ENCODE peak calls at places on chromosomes 2 and 18, in seven cellular contexts. T is endothelial cell of umbilical vein, D is HCT116, L is hepatocyte, J is spleen, Y is A549, A is right lobe of liver. B is an unnamed sample.

GRCh38 chr2:217919781-217920351 is 82.9 kb downstream of the TNS1 start:
- DNase-seq in J (no peak), D (no peak), L (no peak), Y (peak), A (peak), T (peak), B (peak)

GRCh38 chr2:7437122-7437521 is 519.9 kb downstream of the RNF144A start:
- DNase-seq in J (no peak), A (no peak), L (no peak), D (no peak), T (no peak), Y (no peak), B (no peak)

GRCh38 chr2:237012577-237013237 is 73.0 kb upstream of the COPS8 start:
- DNase-seq in A (no peak), Y (no peak), T (peak), D (no peak), L (peak), J (no peak), B (no peak)

GRCh38 chr2:138877421-138877820 is 97.2 kb upstream of the NXPH2 start:
- DNase-seq in A (no peak), L (no peak), D (no peak), J (no peak), T (no peak), Y (no peak), B (no peak)

GRCh38 chr2:127039387-127040031 is 67.4 kb downstream of the BIN1 start:
- DNase-seq in T (no peak), D (no peak), A (no peak), Y (no peak), L (no peak), J (peak), B (no peak)

GRCh38 chr2:112985090-112985489 is 7.3 kb downstream of the IL36G start:
- DNase-seq in D (no peak), T (no peak), Y (no peak), J (no peak), A (no peak), L (no peak), B (no peak)

GRCh38 chr2:219571311-219572236 is at the start of gene OBSL1:
- DNase-seq in J (no peak), D (no peak), L (peak), A (peak), Y (peak), T (peak), B (peak)

GRCh38 chr18:21996261-21996892 is 173.0 kb upstream of the GATA6 start:
- DNase-seq in Y (no peak), J (no peak), L (peak), A (no peak), T (no peak), D (no peak), B (no peak)

GRCh38 chr2:42089340-42089925 is 41.6 kb downstream of the PKDCC start:
- DNase-seq in L (peak), J (peak), D (peak), T (peak), Y (peak), A (peak), B (peak)

GRCh38 chr2:46967990-46968647 is 52.5 kb upstream of the MCFD2 start:
- DNase-seq in T (peak), J (no peak), L (peak), D (peak), A (peak), Y (peak), B (peak)

GRCh38 chr18:57789105-57789504 is 14.0 kb downstream of the ATP8B1 start:
- DNase-seq in T (no peak), L (no peak), J (no peak), A (no peak), Y (no peak), D (peak), B (no peak)

GRCh38 chr2:1638281-1638860 is 105.9 kb downstream of the PXDN start:
- DNase-seq in J (peak), Y (no peak), D (no peak), A (no peak), L (no peak), T (no peak), B (no peak)

GRCh38 chr2:118097657-118098056 is 9.4 kb downstream of the INSIG2 start:
- DNase-seq in Y (no peak), A (no peak), J (no peak), D (no peak), L (no peak), T (peak), B (no peak)

GRCh38 chr18:3252843-3253242 is 5.2 kb downstream of the MYL12A start:
- DNase-seq in J (no peak), L (no peak), D (no peak), A (no peak), Y (no peak), T (no peak), B (no peak)
- H3K4me3 ChIP-seq in J (no peak), L (no peak), D (no peak), A (no peak), Y (no peak), T (no peak), B (no peak)

GRCh38 chr2:149329068-149329467 is 1.3 kb upstream of the LYPD6 start:
- DNase-seq in L (peak), D (peak), A (no peak), Y (no peak), T (peak), J (no peak), B (no peak)
- TF ChIP-seq CTCF in L (peak), D (peak), A (peak), Y (peak), T (peak), J (no peak), B (no peak)

DNA sequence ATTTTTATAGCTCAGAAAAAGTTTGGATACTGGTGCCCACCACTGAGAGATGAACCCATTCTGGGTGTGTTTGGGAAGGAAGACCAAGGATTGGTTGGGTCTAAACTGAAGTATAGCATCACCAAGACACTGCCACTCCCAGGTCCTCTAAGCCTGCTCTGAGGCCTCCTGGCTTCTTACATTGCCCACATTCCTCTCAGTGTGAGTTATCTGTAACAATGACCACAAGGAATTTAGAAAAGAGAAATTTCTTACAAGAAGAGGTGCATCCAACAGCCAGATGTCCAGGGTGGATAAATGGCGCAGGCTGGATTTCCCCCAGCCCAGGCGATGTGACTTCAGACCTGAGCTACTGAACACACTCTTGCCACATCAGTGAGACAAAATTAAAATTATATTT is 1.6 kb upstream of the GPR45 start:
- DNase-seq in D (no peak), J (no peak), L (no peak), A (no peak), T (no peak), Y (peak), B (no peak)
- H3K27ac ChIP-seq in D (no peak), J (no peak), L (no peak), A (no peak), T (no peak), Y (no peak), B (no peak)

GRCh38 chr2:234421-234820 is 29.4 kb downstream of the SH3YL1 start:
- DNase-seq in T (no peak), Y (no peak), L (no peak), A (no peak), J (no peak), D (no peak), B (no peak)
- H3K4me3 ChIP-seq in T (no peak), Y (no peak), L (no peak), A (no peak), J (no peak), D (no peak), B (no peak)